ENCODE peak calls at places on chromosomes 16 and 17, in six cellular contexts. E is psoas muscle, A is GM12865, F is colonic mucosa, D is body of pancreas, K is cardiac fibroblast. Z is an unnamed sample.

GRCh38 chr17:67570797-67571196 is 146.9 kb upstream of the NOL11 start:
- DNase-seq in E (no peak), A (peak), F (no peak), D (no peak), K (no peak), Z (no peak)

GRCh38 chr17:77959926-77960521 is 1.5 kb downstream of the TNRC6C start:
- DNase-seq in E (no peak), A (no peak), F (no peak), D (no peak), K (peak), Z (no peak)

GRCh38 chr17:29051731-29052130 is 8.8 kb downstream of the PIPOX start:
- DNase-seq in E (no peak), A (no peak), F (no peak), D (no peak), K (no peak), Z (no peak)

GRCh38 chr16:27475561-27475960 is 73.6 kb downstream of the IL21R start:
- DNase-seq in E (no peak), A (no peak), F (no peak), D (no peak), K (peak), Z (no peak)

GRCh38 chr16:82043680-82044584 is 8.9 kb downstream of the HSD17B2 start:
- DNase-seq in E (no peak), A (no peak), F (no peak), D (no peak), K (peak), Z (no peak)

GRCh38 chr17:39782481-39782880 is 44.7 kb downstream of the GRB7 start:
- DNase-seq in E (no peak), A (no peak), F (no peak), D (peak), K (peak), Z (no peak)

GRCh38 chr17:79413591-79413990 is 197.3 kb downstream of the RBFOX3 start:
- DNase-seq in E (no peak), A (no peak), F (no peak), D (peak), K (no peak), Z (no peak)

GRCh38 chr17:78230252-78230962 is 1.0 kb upstream of the TMEM235 start:
- DNase-seq in E (no peak), A (no peak), F (no peak), D (no peak), K (no peak), Z (no peak)

GRCh38 chr17:19237389-19238166 is 412 bp downstream of the EPN2 start:
- DNase-seq in E (peak), A (peak), F (peak), D (peak), K (no peak), Z (peak)

GRCh38 chr16:73268311-73268997 is 220.5 kb upstream of the ZFHX3 start:
- DNase-seq in E (no peak), A (no peak), F (no peak), D (no peak), K (peak), Z (peak)

GRCh38 chr17:3860939-3861338 is 14.9 kb upstream of the NCBP3 start:
- DNase-seq in E (no peak), A (no peak), F (no peak), D (no peak), K (no peak), Z (no peak)

GRCh38 chr17:76473541-76473985 is 6.2 kb downstream of the AANAT start:
- DNase-seq in E (no peak), A (peak), F (no peak), D (no peak), K (no peak), Z (peak)

GRCh38 chr17:31413081-31413799 is 21.8 kb downstream of the RAB11FIP4 start:
- DNase-seq in E (no peak), A (no peak), F (no peak), D (no peak), K (no peak), Z (no peak)

GRCh38 chr16:51071326-51071725 is 79.7 kb downstream of the SALL1 start:
- DNase-seq in E (no peak), A (no peak), F (no peak), D (no peak), K (no peak), Z (no peak)

GRCh38 chr16:27067138-27067537 is 411 bp downstream of the C16orf82 start:
- DNase-seq in E (no peak), A (no peak), F (no peak), D (no peak), K (no peak), Z (no peak)

GRCh38 chr17:32161029-32161428 is 18.7 kb downstream of the RHOT1 start:
- DNase-seq in E (no peak), A (no peak), F (no peak), D (no peak), K (peak), Z (no peak)

GRCh38 chr16:15887283-15887682 is 1.1 kb downstream of the CEP20 start:
- DNase-seq in E (no peak), A (no peak), F (no peak), D (no peak), K (no peak), Z (no peak)

GRCh38 chr17:64941761-64942160 is 22.5 kb upstream of the LRRC37A3 start:
- DNase-seq in E (no peak), A (no peak), F (no peak), D (no peak), K (no peak), Z (no peak)

GRCh38 chr16:535446-536405 is 8.2 kb downstream of the CAPN15 start:
- DNase-seq in E (peak), A (no peak), F (peak), D (peak), K (peak), Z (no peak)

GRCh38 chr16:534089-534635 is 6.7 kb downstream of the CAPN15 start:
- DNase-seq in E (peak), A (no peak), F (peak), D (peak), K (no peak), Z (no peak)

GRCh38 chr16:534856-535445 is 7.4 kb downstream of the CAPN15 start:
- DNase-seq in E (peak), A (no peak), F (no peak), D (no peak), K (no peak), Z (no peak)

GRCh38 chr16:537415-538335 is 10.2 kb downstream of the CAPN15 start:
- DNase-seq in E (no peak), A (no peak), F (no peak), D (no peak), K (no peak), Z (no peak)

GRCh38 chr16:536746-537145 is 9.2 kb downstream of the CAPN15 start:
- DNase-seq in E (no peak), A (no peak), F (no peak), D (no peak), K (no peak), Z (no peak)
- TF ChIP-seq CTCF in E (no peak), A (no peak), F (no peak), D (no peak), K (no peak), Z (no peak)

DNA sequence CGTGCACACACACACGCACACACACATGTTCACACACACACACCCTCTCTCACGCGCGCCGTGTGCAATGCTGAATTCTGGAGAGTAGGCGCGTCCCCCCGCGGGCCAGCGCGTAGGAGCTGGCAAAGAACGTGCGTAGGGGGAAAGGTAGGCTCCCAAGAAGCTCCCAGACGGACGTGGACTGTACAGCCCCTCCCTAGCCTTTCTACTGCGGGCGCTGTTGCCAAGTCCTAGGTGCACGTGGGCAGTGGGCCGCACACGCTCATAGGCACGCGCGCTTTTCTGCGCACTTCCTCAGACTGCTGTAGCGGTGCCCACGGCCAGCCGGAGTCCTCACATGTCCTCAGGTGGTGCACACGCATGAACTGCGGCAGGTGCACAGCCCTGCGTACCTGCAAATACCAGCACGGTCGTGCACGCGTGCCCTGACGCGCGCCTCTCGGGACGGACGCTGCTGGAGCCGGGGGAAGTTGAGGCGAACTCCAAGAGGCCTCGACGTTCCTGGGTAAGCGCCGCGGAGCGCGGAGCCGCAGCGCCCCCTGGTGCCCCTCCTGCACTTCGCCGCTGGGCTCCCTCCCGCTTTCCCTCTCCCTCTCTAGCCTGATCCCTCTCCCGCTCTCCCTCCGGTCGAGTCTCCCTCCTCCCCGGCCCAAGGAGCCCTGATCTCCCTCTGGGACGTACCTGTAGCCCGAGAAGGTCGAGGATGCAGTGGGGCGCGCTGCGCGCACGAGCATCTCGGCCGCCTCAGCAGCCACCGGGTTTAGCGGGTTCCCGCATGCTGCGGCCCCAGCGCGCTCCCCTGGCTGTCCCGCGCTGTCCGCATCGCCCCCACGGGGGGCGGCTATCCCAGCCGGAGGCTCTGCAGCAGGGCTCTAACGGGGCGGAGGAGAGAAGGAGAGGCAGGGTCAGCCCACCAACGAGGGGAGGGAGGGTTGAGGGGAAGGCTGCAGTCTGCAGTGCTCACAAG is 749 bp downstream of the GRIN2A start:
- DNase-seq in E (peak), A (peak), F (peak), D (peak), K (peak), Z (peak)
- H3K4me3 ChIP-seq in E (peak), A (no peak), F (no peak), D (no peak), K (no peak), Z (no peak)

GRCh38 chr16:2429037-2429770 is at the start of gene CCNF:
- DNase-seq in E (peak), A (peak), F (peak), D (peak), K (peak), Z (peak)
- TF ChIP-seq CTCF in E (no peak), A (no peak), F (no peak), D (peak), K (no peak), Z (no peak)

GRCh38 chr17:81464586-81464985 is 48.0 kb downstream of the ACTG1 start:
- DNase-seq in E (no peak), A (no peak), F (no peak), D (no peak), K (no peak), Z (no peak)
- H3K4me3 ChIP-seq in E (no peak), A (no peak), F (no peak), D (no peak), K (no peak), Z (no peak)